ENCODE peak calls at places on chromosomes 6 and 20, in six cellular contexts. G, Z, F, W, Q and T are unnamed samples.

GRCh38 chr6:170057034-170057734 is 233.7 kb downstream of the DLL1 start:
- DNase-seq in G (no peak), Q (peak), Z (no peak), W (peak), F (no peak), T (no peak)

GRCh38 chr6:110357696-110358535 is at the start of gene METTL24:
- DNase-seq in W (no peak), F (no peak), G (no peak), Z (no peak), Q (no peak), T (no peak)

GRCh38 chr6:106063448-106063850 is 22.7 kb upstream of the PRDM1 start:
- DNase-seq in G (peak), F (peak), Z (no peak), Q (no peak), W (no peak), T (peak)

GRCh38 chr6:3518356-3518841 is 61.5 kb upstream of the SLC22A23 start:
- DNase-seq in F (peak), Q (no peak), W (peak), Z (no peak), G (peak), T (peak)

GRCh38 chr6:63346217-63346834 is 26.5 kb upstream of the LGSN start:
- DNase-seq in Z (no peak), W (no peak), F (no peak), G (no peak), Q (no peak), T (no peak)

GRCh38 chr20:39289316-39289715 is 327.2 kb downstream of the DHX35 start:
- DNase-seq in W (no peak), G (no peak), Z (no peak), F (no peak), Q (no peak), T (no peak)

GRCh38 chr6:71258078-71258866 is 30.3 kb upstream of the OGFRL1 start:
- DNase-seq in F (peak), G (peak), W (no peak), Z (no peak), Q (no peak), T (no peak)

GRCh38 chr6:11174245-11174616 is 58.2 kb downstream of the NEDD9 start:
- DNase-seq in Q (no peak), F (peak), G (no peak), W (no peak), Z (no peak), T (no peak)

GRCh38 chr6:64294034-64294433 is 658.4 kb downstream of the PHF3 start:
- DNase-seq in W (no peak), Z (no peak), Q (no peak), F (no peak), G (no peak), T (peak)

GRCh38 chr6:30685977-30686907 is at the start of gene PPP1R18:
- DNase-seq in Z (peak), Q (peak), G (peak), W (peak), F (peak), T (peak)

GRCh38 chr20:46361386-46361785 is 45.0 kb downstream of the ELMO2 start:
- DNase-seq in W (no peak), F (no peak), G (no peak), Q (no peak), Z (no peak), T (no peak)

GRCh38 chr6:44737829-44738528 is 350.5 kb downstream of the CDC5L start:
- DNase-seq in F (peak), Z (no peak), G (no peak), Q (no peak), W (no peak), T (peak)

GRCh38 chr20:63734946-63735858 is 1.3 kb upstream of the LIME1 start:
- DNase-seq in F (no peak), W (no peak), Q (peak), Z (no peak), G (no peak), T (no peak)

GRCh38 chr6:40015530-40015929 is 81.3 kb upstream of the MOCS1 start:
- DNase-seq in W (no peak), Z (no peak), Q (no peak), G (no peak), F (no peak), T (no peak)

GRCh38 chr6:40011844-40012243 is 77.6 kb upstream of the MOCS1 start:
- DNase-seq in F (no peak), Z (no peak), G (no peak), W (no peak), Q (no peak), T (no peak)
- TF ChIP-seq CTCF in F (no peak), Z (no peak), G (no peak), W (no peak), Q (no peak), T (no peak)

GRCh38 chr6:33276864-33277662 is at the start of gene B3GALT4:
- DNase-seq in G (peak), Q (peak), F (peak), W (peak), Z (peak), T (peak)
- H3K4me3 ChIP-seq in G (peak), Q (peak), F (peak), W (peak), Z (peak), T (peak)

DNA sequence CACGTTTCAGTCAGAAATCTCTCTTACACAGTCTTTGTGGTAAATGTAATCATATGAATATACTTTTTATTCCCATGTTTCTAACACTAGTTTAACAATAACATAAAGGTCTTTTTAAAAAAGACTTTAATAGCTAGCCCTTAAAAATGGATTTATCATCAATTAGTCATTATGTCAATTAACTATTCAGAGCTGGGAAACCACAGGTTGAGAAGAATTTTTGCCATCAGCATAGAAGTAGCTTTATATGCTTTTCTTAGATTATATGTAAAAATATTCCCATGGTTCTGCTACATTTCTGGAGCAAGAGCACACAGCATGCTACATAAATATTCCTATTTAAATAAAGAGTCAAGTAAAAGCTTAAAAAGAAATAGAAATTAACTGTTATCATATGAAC is 35.5 kb downstream of the ASCC3 start:
- DNase-seq in W (no peak), Z (no peak), Q (no peak), F (no peak), G (no peak), T (no peak)
- TF ChIP-seq CTCF in W (no peak), Z (no peak), Q (no peak), F (no peak), G (no peak), T (no peak)

GRCh38 chr6:96900873-96901272 is 3.2 kb upstream of the NDUFAF4 start:
- DNase-seq in Z (no peak), F (no peak), G (no peak), Q (no peak), W (no peak), T (no peak)

GRCh38 chr6:96897396-96898240 is at the start of gene NDUFAF4:
- DNase-seq in Q (peak), G (peak), W (peak), Z (peak), F (peak), T (peak)

GRCh38 chr6:96898241-96898851 is 655 bp upstream of the NDUFAF4 start:
- DNase-seq in Z (no peak), F (peak), W (no peak), Q (no peak), G (peak), T (peak)

GRCh38 chr6:96899599-96899998 is 1.9 kb upstream of the NDUFAF4 start:
- DNase-seq in Z (no peak), W (no peak), Q (no peak), G (no peak), F (no peak), T (no peak)

DNA sequence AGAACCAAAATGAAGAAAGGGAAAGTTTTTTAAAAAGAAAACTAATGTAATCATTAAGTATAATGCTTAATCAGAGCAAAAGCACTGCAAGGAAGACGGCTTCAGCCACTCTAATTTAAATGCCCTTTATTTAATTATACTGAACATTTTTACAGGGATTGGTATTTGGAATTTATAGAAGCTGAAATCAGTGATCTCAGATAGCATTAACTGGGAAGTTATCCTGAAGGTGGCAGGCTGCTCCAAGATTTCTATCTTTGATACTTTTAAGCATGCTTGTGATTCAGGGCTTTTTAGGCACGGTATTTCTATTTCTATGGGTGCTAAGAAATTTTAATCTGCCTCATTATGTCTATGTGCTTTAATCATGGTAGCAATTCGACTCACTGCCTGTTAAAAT is 1.3 kb upstream of the NDUFAF4 start:
- DNase-seq in G (peak), Z (no peak), Q (no peak), W (no peak), F (peak), T (peak)
- H3K4me3 ChIP-seq in G (no peak), Z (peak), Q (no peak), W (no peak), F (no peak), T (no peak)